ENCODE peak calls at places on chromosomes 5 and 9, in ten cellular contexts. L is CD4-positive, alpha-beta T cell; K is A549; J is IMR-90; E is fibroblast of lung; P is iPS DF 6.9; A is right cardiac atrium; U is PC-3; D is GM23248; H is body of pancreas. C is an unnamed sample.

GRCh38 chr9:89153618-89154017 is 25.0 kb downstream of the SHC3 start:
- DNase-seq in U (peak), P (no peak), E (peak), K (no peak), D (peak), H (no peak), A (no peak), J (peak), L (no peak), C (no peak)

GRCh38 chr9:18979367-18979766 is 53.6 kb downstream of the SAXO1 start:
- DNase-seq in E (peak), K (no peak), P (no peak), D (peak), A (no peak), L (no peak), H (no peak), U (peak), J (peak), C (no peak)

GRCh38 chr5:43312076-43312620 is 1.1 kb downstream of the HMGCS1 start:
- DNase-seq in U (no peak), D (peak), P (no peak), K (no peak), L (no peak), E (no peak), H (no peak), A (no peak), J (no peak), C (no peak)

GRCh38 chr5:65809817-65810531 is 88.0 kb downstream of the NLN start:
- DNase-seq in E (peak), U (peak), P (no peak), D (peak), J (peak), L (no peak), K (no peak), H (no peak), A (peak), C (peak)

GRCh38 chr5:135864503-135865443 is 30.3 kb downstream of the SLC25A48 start:
- DNase-seq in K (no peak), J (no peak), A (no peak), H (no peak), L (no peak), P (no peak), U (no peak), E (no peak), D (no peak), C (no peak)

GRCh38 chr5:151571270-151572173 is 19.6 kb downstream of the FAT2 start:
- DNase-seq in U (no peak), J (no peak), L (no peak), K (no peak), P (no peak), H (no peak), A (no peak), E (no peak), D (no peak), C (no peak)

GRCh38 chr9:110340306-110340705 is 2.6 kb upstream of the TXNDC8 start:
- DNase-seq in A (no peak), D (peak), J (no peak), L (no peak), K (no peak), U (peak), E (peak), H (no peak), P (peak), C (no peak)

GRCh38 chr5:88831856-88832255 is 51.1 kb downstream of the MEF2C start:
- DNase-seq in D (no peak), E (no peak), U (no peak), J (no peak), H (no peak), K (no peak), P (no peak), L (no peak), A (no peak), C (no peak)

GRCh38 chr5:115424030-115424429 is 120.5 kb downstream of the FEM1C start:
- DNase-seq in E (no peak), L (no peak), K (no peak), U (no peak), D (no peak), J (no peak), P (no peak), H (no peak), A (no peak), C (no peak)

GRCh38 chr5:66596791-66597757 is 881 bp downstream of the MAST4 start:
- DNase-seq in J (no peak), P (no peak), L (no peak), E (peak), K (peak), A (peak), U (no peak), D (peak), H (peak), C (peak)

GRCh38 chr5:115098041-115098702 is 71.5 kb downstream of the TRIM36 start:
- DNase-seq in H (peak), P (no peak), U (peak), L (no peak), K (peak), J (peak), A (no peak), E (peak), D (peak), C (no peak)

GRCh38 chr9:69323886-69324285 is 1.1 kb upstream of the ENTREP1 start:
- DNase-seq in L (no peak), P (no peak), H (no peak), D (no peak), K (no peak), U (no peak), E (no peak), J (no peak), A (no peak), C (no peak)

GRCh38 chr5:120655828-120656435 is 191.8 kb downstream of the PRR16 start:
- DNase-seq in K (peak), E (peak), U (peak), J (peak), D (peak), L (no peak), P (peak), H (peak), A (peak), C (no peak)

GRCh38 chr5:166596043-166596442 is 1695.4 kb upstream of the WWC1 start:
- DNase-seq in J (no peak), E (no peak), D (no peak), L (no peak), K (no peak), P (no peak), H (no peak), A (no peak), U (no peak), C (no peak)

GRCh38 chr5:40485021-40485998 is 194.4 kb upstream of the PTGER4 start:
- DNase-seq in P (no peak), D (no peak), E (peak), K (no peak), J (no peak), H (no peak), L (no peak), A (no peak), U (no peak), C (no peak)

GRCh38 chr9:35272989-35273388 is 111.2 kb downstream of the UNC13B start:
- DNase-seq in U (peak), E (peak), K (no peak), P (no peak), L (no peak), D (peak), H (no peak), A (no peak), J (peak), C (no peak)

GRCh38 chr5:157359350-157359910 is 93.5 kb downstream of the CYFIP2 start:
- DNase-seq in K (no peak), A (no peak), P (no peak), U (no peak), J (no peak), D (peak), L (no peak), H (no peak), E (no peak), C (no peak)

GRCh38 chr9:87527211-87527916 is 29.7 kb downstream of the DAPK1 start:
- DNase-seq in P (no peak), H (no peak), L (no peak), A (no peak), U (no peak), E (no peak), K (no peak), D (no peak), J (no peak), C (no peak)

GRCh38 chr9:94772654-94773303 is 46.3 kb downstream of the AOPEP start:
- DNase-seq in U (no peak), E (peak), A (no peak), L (no peak), H (no peak), J (peak), D (peak), K (no peak), P (no peak), C (peak)

GRCh38 chr9:131738293-131738692 is 1.6 kb downstream of the RAPGEF1 start:
- DNase-seq in H (no peak), D (no peak), E (no peak), K (no peak), J (no peak), U (no peak), L (no peak), P (no peak), A (no peak), C (no peak)

GRCh38 chr9:71592400-71592799 is 175.9 kb downstream of the CEMIP2 start:
- DNase-seq in J (peak), K (no peak), L (no peak), E (peak), D (peak), H (no peak), A (no peak), U (peak), P (no peak), C (no peak)

GRCh38 chr9:6007770-6008168 is 7.7 kb downstream of the RANBP6 start:
- DNase-seq in L (peak), A (peak), P (no peak), K (peak), E (peak), D (peak), H (peak), J (peak), U (peak), C (peak)

GRCh38 chr9:111118256-111118950 is 80.1 kb upstream of the LPAR1 start:
- DNase-seq in J (peak), A (no peak), D (peak), U (peak), P (no peak), K (no peak), H (no peak), L (no peak), E (peak), C (no peak)

GRCh38 chr5:132056610-132057497 is 3.6 kb upstream of the IL3 start:
- DNase-seq in H (no peak), K (no peak), L (no peak), E (no peak), U (no peak), J (no peak), D (no peak), A (no peak), P (no peak), C (no peak)

GRCh38 chr5:142151436-142152382 is 43.1 kb downstream of the NDFIP1 start:
- DNase-seq in K (peak), A (no peak), J (peak), H (peak), D (peak), L (peak), U (peak), E (peak), P (peak), C (no peak)

GRCh38 chr9:16293610-16294009 is 576.9 kb downstream of the BNC2 start:
- DNase-seq in P (no peak), L (no peak), H (no peak), U (no peak), A (no peak), J (no peak), K (no peak), D (peak), E (no peak), C (no peak)

GRCh38 chr5:41012318-41012717 is 58.8 kb downstream of the MROH2B start:
- DNase-seq in K (no peak), H (no peak), P (no peak), J (no peak), U (no peak), D (no peak), E (no peak), L (no peak), A (no peak), C (no peak)

GRCh38 chr9:129208191-129209091 is 30.4 kb upstream of the IER5L start:
- DNase-seq in L (peak), U (no peak), H (no peak), P (peak), D (no peak), A (no peak), J (no peak), K (no peak), E (no peak), C (no peak)

GRCh38 chr9:37542895-37543294 is 33.3 kb downstream of the FBXO10 start:
- DNase-seq in U (peak), D (no peak), P (no peak), E (no peak), H (no peak), J (no peak), L (no peak), K (no peak), A (no peak), C (no peak)

DNA sequence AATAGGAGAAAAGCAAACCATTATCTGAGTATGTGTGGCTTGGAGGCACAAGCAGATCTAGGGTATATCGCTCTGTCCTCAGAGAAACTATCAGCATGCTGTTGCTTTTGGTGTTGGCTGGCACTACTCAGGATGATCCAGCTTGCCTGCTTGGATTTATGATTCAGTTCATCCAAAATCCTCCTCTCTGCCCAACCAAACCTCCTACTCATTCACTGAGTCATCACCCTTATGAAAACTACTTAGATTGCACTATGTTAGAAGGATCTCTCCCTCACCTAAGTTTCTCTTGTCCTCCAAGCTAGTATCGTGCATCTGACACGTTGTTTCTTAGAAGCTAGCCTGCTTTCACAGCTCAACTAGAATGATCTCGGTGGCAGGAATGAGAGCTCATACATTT is 14.2 kb upstream of the ZBED3 start:
- DNase-seq in U (peak), P (no peak), D (peak), J (peak), K (no peak), A (no peak), H (no peak), E (peak), L (no peak), C (peak)
- H3K27ac ChIP-seq in U (no peak), P (no peak), D (no peak), J (no peak), K (no peak), A (no peak), H (no peak), E (no peak), L (no peak), C (peak)

GRCh38 chr9:92754091-92754740 is 10.4 kb downstream of the BICD2 start:
- DNase-seq in D (no peak), H (no peak), L (no peak), A (no peak), P (no peak), K (no peak), J (no peak), U (no peak), E (no peak), C (no peak)
- H3K27ac ChIP-seq in D (no peak), H (no peak), L (no peak), A (no peak), P (no peak), K (no peak), J (no peak), U (no peak), E (no peak), C (no peak)

GRCh38 chr9:127586537-127586936 is 25.5 kb upstream of the STXBP1 start:
- DNase-seq in D (peak), E (peak), U (peak), A (peak), J (peak), P (no peak), L (peak), H (peak), K (peak), C (no peak)

GRCh38 chr9:127583605-127584053 is 28.4 kb upstream of the STXBP1 start:
- DNase-seq in P (no peak), L (no peak), K (no peak), J (peak), A (no peak), U (peak), H (no peak), D (peak), E (peak), C (no peak)

GRCh38 chr9:127586096-127586495 is 26.0 kb upstream of the STXBP1 start:
- DNase-seq in L (no peak), A (no peak), E (no peak), H (no peak), P (no peak), J (no peak), D (no peak), U (no peak), K (no peak), C (no peak)

GRCh38 chr9:127587966-127588365 is 24.1 kb upstream of the STXBP1 start:
- DNase-seq in L (no peak), E (no peak), U (no peak), K (no peak), J (no peak), A (no peak), P (no peak), D (no peak), H (no peak), C (no peak)

DNA sequence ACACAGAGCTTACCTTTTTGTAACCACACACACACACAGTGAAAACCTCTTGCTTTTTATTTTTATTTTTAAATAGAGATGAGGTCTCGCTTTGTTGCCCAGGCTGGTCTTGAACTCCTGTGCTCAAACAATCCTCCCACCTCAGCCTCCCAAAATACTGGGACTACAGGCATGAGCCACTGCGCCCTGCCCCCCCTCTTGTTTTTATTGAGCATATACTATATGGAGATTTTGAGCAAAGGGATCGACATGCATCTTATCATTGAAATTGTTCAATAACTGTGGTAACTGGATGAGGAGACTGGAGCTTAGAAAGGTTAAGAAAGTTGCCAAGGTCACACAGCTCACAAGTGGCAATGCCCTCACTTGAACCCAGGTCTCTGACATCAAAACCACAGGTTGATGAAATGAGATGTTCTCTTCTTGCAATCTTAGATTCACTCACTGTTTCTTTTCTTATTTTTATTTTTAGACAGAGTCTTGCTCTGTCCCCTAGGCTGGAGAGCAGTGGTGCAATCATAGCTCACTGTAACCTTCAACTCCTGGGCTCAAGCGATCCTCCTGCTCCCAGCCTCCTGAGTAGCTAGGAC is 26.8 kb upstream of the STXBP1 start:
- DNase-seq in D (peak), A (no peak), U (no peak), P (no peak), K (no peak), J (no peak), H (no peak), E (peak), L (no peak), C (no peak)
- H3K27ac ChIP-seq in D (peak), A (no peak), U (no peak), P (no peak), K (peak), J (peak), H (no peak), E (no peak), L (no peak), C (no peak)

GRCh38 chr5:116576043-116576713 is 1.6 kb upstream of the SEMA6A start:
- DNase-seq in H (peak), A (peak), K (peak), U (peak), L (no peak), J (peak), E (peak), P (peak), D (peak), C (no peak)
- H3K27ac ChIP-seq in H (peak), A (no peak), K (no peak), U (no peak), L (no peak), J (no peak), E (no peak), P (no peak), D (no peak), C (peak)

GRCh38 chr9:98488578-98489312 is 220.0 kb downstream of the GABBR2 start:
- DNase-seq in A (no peak), H (no peak), U (peak), D (peak), P (no peak), E (peak), J (peak), L (no peak), K (peak), C (no peak)
- H3K27ac ChIP-seq in A (no peak), H (no peak), U (no peak), D (peak), P (no peak), E (peak), J (peak), L (no peak), K (peak), C (no peak)

GRCh38 chr9:128117613-128118471 is 9.7 kb downstream of the PTGES2 start:
- DNase-seq in U (peak), K (peak), A (peak), L (peak), D (peak), P (peak), E (peak), H (peak), J (peak), C (peak)
- H3K27ac ChIP-seq in U (peak), K (peak), A (no peak), L (no peak), D (no peak), P (no peak), E (no peak), H (no peak), J (no peak), C (no peak)

GRCh38 chr9:123300554-123300953 is 32.2 kb upstream of the STRBP start:
- DNase-seq in E (no peak), L (no peak), A (no peak), H (no peak), K (no peak), J (no peak), P (no peak), D (no peak), U (no peak), C (no peak)
- H3K27ac ChIP-seq in E (no peak), L (no peak), A (no peak), H (no peak), K (no peak), J (no peak), P (no peak), D (no peak), U (no peak), C (no peak)

GRCh38 chr9:135377431-135377830 is 102.2 kb upstream of the PPP1R26 start:
- DNase-seq in E (no peak), D (no peak), H (no peak), J (no peak), L (no peak), A (no peak), P (no peak), U (no peak), K (no peak), C (no peak)

GRCh38 chr9:135378751-135379150 is 100.8 kb upstream of the PPP1R26 start:
- DNase-seq in H (no peak), U (no peak), K (no peak), P (no peak), J (no peak), A (no peak), D (no peak), E (no peak), L (no peak), C (no peak)

GRCh38 chr9:135379540-135380267 is 99.9 kb upstream of the PPP1R26 start:
- DNase-seq in D (peak), P (no peak), J (no peak), E (no peak), L (no peak), U (no peak), H (no peak), A (no peak), K (no peak), C (no peak)

GRCh38 chr9:135375001-135375400 is 104.6 kb upstream of the PPP1R26 start:
- DNase-seq in P (no peak), E (no peak), H (no peak), L (no peak), D (no peak), K (no peak), A (no peak), U (no peak), J (no peak), C (no peak)

GRCh38 chr9:135376511-135377173 is 102.9 kb upstream of the PPP1R26 start:
- DNase-seq in J (no peak), P (no peak), E (no peak), K (no peak), U (no peak), A (no peak), L (no peak), H (no peak), D (no peak), C (no peak)
- H3K27ac ChIP-seq in J (no peak), P (no peak), E (no peak), K (no peak), U (no peak), A (no peak), L (no peak), H (no peak), D (no peak), C (no peak)